ENCODE peak calls at places on chromosomes 16 and 17, in six cellular contexts. V is endothelial cell, X is brain microvascular endothelial cell, A is IMR-90, C is fibroblast of villous mesenchyme, I is H9. R is an unnamed sample.
A peak's percentile ranks its signal among the peaks of the same experiment; 100 is the strongest.

GRCh38 chr16:89958068-89958467 is 9.5 kb downstream of the DEF8 start:
- DNase-seq in X (peak; percentile 35), A (peak; percentile 11), C (peak; percentile 16), V (peak; percentile 57), I (peak; percentile 90), R (no peak)

GRCh38 chr16:88116121-88116900 is 165.1 kb downstream of the BANP start:
- DNase-seq in V (no peak), I (no peak), C (peak; percentile 83), A (peak; percentile 77), X (peak; percentile 72), R (no peak)

GRCh38 chr17:82820278-82821251 is 19.3 kb downstream of the ZNF750 start:
- DNase-seq in X (no peak), V (no peak), A (no peak), I (peak; percentile 62), C (no peak), R (no peak)

GRCh38 chr16:53080345-53081031 is 25.7 kb downstream of the CHD9 start:
- DNase-seq in V (no peak), X (peak; percentile 83), C (peak; percentile 94), I (no peak), A (peak; percentile 89), R (peak; percentile 74)

GRCh38 chr16:74667215-74667765 is 613 bp upstream of the RFWD3 start:
- DNase-seq in C (peak; percentile 51), A (peak; percentile 3), X (no peak), V (peak; percentile 51), I (peak; percentile 55), R (peak; percentile 0)

GRCh38 chr16:76370344-76370743 is 93.1 kb downstream of the CNTNAP4 start:
- DNase-seq in X (no peak), C (no peak), A (no peak), V (no peak), I (peak; percentile 30), R (no peak)

GRCh38 chr16:86195863-86196630 is 297.1 kb downstream of the IRF8 start:
- DNase-seq in I (peak; percentile 62), A (no peak), C (peak; percentile 72), V (peak; percentile 19), X (no peak), R (no peak)

GRCh38 chr17:72510454-72511016 is 389.7 kb downstream of the SOX9 start:
- DNase-seq in V (no peak), X (no peak), C (peak; percentile 6), A (peak; percentile 27), I (no peak), R (no peak)

GRCh38 chr17:4405699-4406098 is 28.0 kb upstream of the SPNS3 start:
- DNase-seq in I (no peak), A (no peak), V (no peak), C (no peak), X (no peak), R (no peak)

GRCh38 chr17:65785109-65785508 is 223.7 kb upstream of the AXIN2 start:
- DNase-seq in A (peak; percentile 97), I (no peak), C (peak; percentile 91), X (peak; percentile 72), V (no peak), R (peak; percentile 95)

GRCh38 chr16:401468-402348 is at the start of gene DECR2:
- DNase-seq in A (peak; percentile 85), V (peak; percentile 99), X (peak; percentile 89), I (peak; percentile 93), C (peak; percentile 94), R (peak; percentile 28)

GRCh38 chr17:68034452-68034776 is 1.1 kb upstream of the KPNA2 start:
- DNase-seq in X (no peak), A (no peak), C (no peak), I (no peak), V (no peak), R (no peak)
- TF ChIP-seq CTCF in X (no peak), A (no peak), C (no peak), I (no peak), V (no peak), R (no peak)

DNA sequence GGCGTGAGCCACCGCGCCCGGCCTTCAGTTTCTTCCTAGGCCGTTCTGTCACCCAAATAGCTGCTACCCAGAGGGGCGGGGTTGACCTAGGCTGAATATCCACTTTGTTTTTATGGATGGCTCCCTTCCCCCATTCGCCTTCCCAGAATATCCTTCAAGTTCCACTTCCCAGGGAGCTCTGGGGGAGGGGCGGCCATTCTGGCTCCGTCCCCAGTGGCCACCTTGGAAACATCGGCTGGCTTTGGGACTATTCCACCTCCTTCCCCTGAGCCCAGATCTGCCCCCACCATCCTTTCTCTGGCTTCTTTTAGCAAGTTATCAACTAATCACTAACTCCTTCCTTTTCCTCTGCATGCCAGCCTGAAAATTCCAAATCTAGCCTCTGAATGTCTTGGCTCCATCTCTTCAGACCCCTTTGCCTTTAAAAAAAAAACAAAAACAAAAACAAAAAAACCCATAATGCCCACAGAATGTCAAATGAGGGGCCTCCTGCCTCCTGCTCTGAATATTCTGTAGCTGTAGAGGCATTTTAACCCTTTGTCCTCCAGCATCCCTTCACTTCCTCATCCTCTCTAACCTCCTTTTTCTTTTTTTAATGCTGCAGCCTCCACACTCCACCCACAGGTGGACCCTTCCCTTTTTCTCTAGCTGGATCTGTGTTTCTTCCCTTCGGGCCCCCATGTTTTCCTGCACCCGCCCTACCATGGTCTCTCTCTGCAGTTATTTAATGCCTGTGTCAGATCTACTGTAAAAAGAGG is 6.4 kb downstream of the ATP1B2 start:
- DNase-seq in V (peak; percentile 75), X (no peak), I (peak; percentile 98), C (peak; percentile 21), A (no peak), R (no peak)
- TF ChIP-seq CTCF in V (peak; percentile 27), X (no peak), I (peak; percentile 29), C (no peak), A (no peak), R (no peak)

GRCh38 chr16:82344157-82344556 is 174.1 kb upstream of the MPHOSPH6 start:
- DNase-seq in V (peak; percentile 22), C (peak; percentile 12), I (peak; percentile 43), X (no peak), A (no peak), R (no peak)
- TF ChIP-seq CTCF in V (peak; percentile 47), C (peak; percentile 56), I (peak; percentile 70), X (peak; percentile 55), A (no peak), R (no peak)

GRCh38 chr16:3767333-3767977 is 50.1 kb upstream of the TRAP1 start:
- DNase-seq in X (no peak), I (peak; percentile 2), A (no peak), V (no peak), C (no peak), R (no peak)

GRCh38 chr16:3769013-3769412 is 51.7 kb upstream of the TRAP1 start:
- DNase-seq in V (no peak), C (no peak), I (peak; percentile 9), X (no peak), A (no peak), R (no peak)

GRCh38 chr16:3764409-3764808 is 47.1 kb upstream of the TRAP1 start:
- DNase-seq in X (no peak), A (no peak), V (no peak), I (no peak), C (no peak), R (no peak)

GRCh38 chr16:3769942-3770341 is 52.6 kb upstream of the TRAP1 start:
- DNase-seq in V (no peak), I (no peak), X (no peak), C (no peak), A (no peak), R (no peak)

GRCh38 chr16:3766177-3766576 is 48.9 kb upstream of the TRAP1 start:
- DNase-seq in I (no peak), C (no peak), A (no peak), X (no peak), V (no peak), R (no peak)
- TF ChIP-seq CTCF in I (no peak), C (no peak), A (no peak), X (no peak), V (no peak), R (no peak)

GRCh38 chr17:27385626-27386025 is 70.6 kb upstream of the KSR1 start:
- DNase-seq in A (no peak), X (no peak), V (no peak), I (no peak), C (no peak), R (no peak)

GRCh38 chr17:27382025-27382424 is 74.2 kb upstream of the KSR1 start:
- DNase-seq in A (no peak), X (no peak), C (no peak), V (no peak), I (no peak), R (no peak)

GRCh38 chr17:27386206-27387075 is 69.8 kb upstream of the KSR1 start:
- DNase-seq in X (no peak), V (no peak), C (no peak), A (no peak), I (no peak), R (no peak)

GRCh38 chr17:27384721-27385120 is 71.5 kb upstream of the KSR1 start:
- DNase-seq in V (no peak), X (no peak), C (no peak), A (peak; percentile 41), I (no peak), R (no peak)

GRCh38 chr17:27384261-27384701 is 72.0 kb upstream of the KSR1 start:
- DNase-seq in C (peak; percentile 54), X (peak; percentile 71), V (no peak), I (no peak), A (peak; percentile 96), R (peak; percentile 74)
- TF ChIP-seq CTCF in C (no peak), X (peak; percentile 35), V (no peak), I (no peak), A (peak; percentile 16), R (peak; percentile 21)

GRCh38 chr16:67613808-67614207 is 31.1 kb upstream of the CARMIL2 start:
- DNase-seq in V (peak; percentile 26), X (no peak), A (no peak), C (no peak), I (peak; percentile 64), R (no peak)
- TF ChIP-seq CTCF in V (no peak), X (peak; percentile 33), A (peak; percentile 6), C (peak; percentile 13), I (peak; percentile 73), R (no peak)

DNA sequence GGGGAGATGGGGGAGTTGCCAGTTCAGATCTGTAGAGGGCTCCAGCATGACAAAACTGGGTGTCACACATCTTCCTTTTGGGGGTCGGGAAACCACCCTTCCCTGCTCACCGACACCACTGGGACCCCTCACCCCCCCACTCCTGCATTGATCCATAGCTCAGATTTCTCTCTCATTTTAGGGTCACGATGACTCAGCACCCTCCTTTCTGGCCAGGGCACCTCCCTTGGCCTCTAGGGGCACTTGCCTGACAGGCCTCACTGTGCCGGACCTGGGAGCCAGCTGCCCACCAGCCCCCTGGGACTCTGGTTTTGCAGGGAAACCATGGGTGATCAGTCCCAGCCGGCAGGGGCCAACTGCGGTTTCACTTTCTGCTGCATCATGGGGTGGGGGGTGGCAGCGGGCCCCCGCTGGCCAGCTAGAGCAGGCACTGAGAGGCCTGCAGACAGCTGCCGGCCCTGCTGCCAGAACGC is 239.4 kb downstream of the MRTFB start:
- DNase-seq in A (peak; percentile 50), X (no peak), V (no peak), C (peak; percentile 71), I (peak; percentile 65), R (no peak)
- TF ChIP-seq CTCF in A (peak; percentile 13), X (peak; percentile 40), V (no peak), C (peak; percentile 36), I (peak; percentile 57), R (peak; percentile 8)

R was measured in BJ.